ENCODE peak calls at places on chromosome 22, in nine cellular contexts. E is central memory CD8-positive, alpha-beta T cell; F is activated T-cell treated with anti-CD3 and anti-CD28 coated beads for 1 hour; D is EL; O is endothelial cell; A is ACHN; P is astrocyte; Q is activated gamma-delta T cell; M is RWPE1. L is an unnamed sample.

GRCh38 chr22:47129902-47130301 is 367.5 kb downstream of the TBC1D22A start:
- DNase-seq in D (no peak), M (no peak), A (no peak), P (no peak), Q (no peak), E (no peak), F (no peak), O (no peak), L (no peak)

GRCh38 chr22:34236527-34236926 is 316.3 kb upstream of the LARGE1 start:
- DNase-seq in D (no peak), F (no peak), M (no peak), P (no peak), Q (no peak), O (no peak), E (no peak), A (no peak), L (no peak)

GRCh38 chr22:40118979-40119378 is 58.7 kb upstream of the TNRC6B start:
- DNase-seq in O (no peak), F (no peak), M (no peak), Q (no peak), E (no peak), D (no peak), P (no peak), A (no peak), L (no peak)

GRCh38 chr22:41290262-41291221 is 4.6 kb upstream of the RANGAP1 start:
- DNase-seq in M (peak), A (peak), E (no peak), P (peak), F (no peak), Q (no peak), D (peak), O (no peak), L (no peak)

GRCh38 chr22:38513063-38513462 is 7.0 kb upstream of the DDX17 start:
- DNase-seq in A (no peak), M (no peak), Q (no peak), E (no peak), D (no peak), P (no peak), O (peak), F (peak), L (no peak)

GRCh38 chr22:41532908-41533825 is 11.1 kb downstream of the POLR3H start:
- DNase-seq in Q (no peak), F (peak), D (peak), E (peak), O (peak), A (peak), P (no peak), M (no peak), L (no peak)

GRCh38 chr22:19880786-19881569 is 26.3 kb upstream of the GNB1L start:
- DNase-seq in E (no peak), F (no peak), P (peak), A (peak), D (peak), M (peak), O (peak), Q (no peak), L (no peak)

GRCh38 chr22:39815882-39816395 is 77.6 kb downstream of the ENTHD1 start:
- DNase-seq in Q (no peak), D (no peak), A (no peak), E (no peak), P (no peak), F (no peak), M (no peak), O (no peak), L (no peak)

GRCh38 chr22:48751539-48752437 is 1075.9 kb downstream of the BRD1 start:
- DNase-seq in E (no peak), D (no peak), P (no peak), A (no peak), O (no peak), Q (no peak), M (no peak), F (no peak), L (no peak)

GRCh38 chr22:18035740-18036139 is 11.4 kb upstream of the MICAL3 start:
- DNase-seq in A (no peak), P (no peak), O (no peak), E (no peak), M (peak), D (no peak), F (no peak), Q (no peak), L (no peak)

GRCh38 chr22:19844423-19845368 is 10.0 kb downstream of the GNB1L start:
- DNase-seq in A (no peak), Q (no peak), E (no peak), M (no peak), D (peak), F (no peak), O (no peak), P (peak), L (no peak)

GRCh38 chr22:18983120-18983651 is 47.1 kb upstream of the PRODH start:
- DNase-seq in E (no peak), D (no peak), A (no peak), Q (no peak), F (no peak), O (no peak), P (no peak), M (no peak), L (no peak)

GRCh38 chr22:30982501-30982900 is 13.4 kb downstream of the TUG1 start:
- DNase-seq in F (no peak), D (no peak), O (no peak), A (no peak), Q (no peak), E (no peak), M (no peak), P (no peak), L (no peak)